ENCODE peak calls at places on chromosome 12, in six cellular contexts. Y, D, B, U, V and N are unnamed samples. For H3K36me3, the result is how much of the 10 kb centered on the place peaks cover.

GRCh38 chr12:69601962-69602685 is 8.6 kb downstream of the LRRC10 start:
- DNase-seq in Y (no peak), D (no peak), B (no peak), U (no peak), V (no peak), N (no peak)

GRCh38 chr12:68611094-68611818 is 557 bp downstream of the RAP1B start:
- DNase-seq in Y (peak), D (peak), B (peak), U (peak), V (peak), N (peak)

GRCh38 chr12:54426690-54427089 is 7.6 kb upstream of the ITGA5 start:
- DNase-seq in Y (no peak), D (no peak), B (no peak), U (no peak), V (no peak), N (no peak)

GRCh38 chr12:108307006-108307405 is 32.1 kb downstream of the CMKLR1 start:
- DNase-seq in Y (no peak), D (no peak), B (no peak), U (no peak), V (no peak), N (peak)

GRCh38 chr12:113111247-113111646 is 24.3 kb downstream of the RASAL1 start:
- DNase-seq in Y (no peak), D (no peak), B (no peak), U (no peak), V (no peak), N (no peak)

GRCh38 chr12:57240069-57240921 is 10.7 kb downstream of the STAC3 start:
- DNase-seq in Y (no peak), D (peak), B (peak), U (peak), V (peak), N (peak)

GRCh38 chr12:74538491-74539258 is 1.0 kb downstream of the ATXN7L3B start:
- DNase-seq in Y (peak), D (no peak), B (no peak), U (peak), V (peak), N (peak)

GRCh38 chr12:76266797-76267196 is 81.4 kb downstream of the BBS10 start:
- DNase-seq in Y (peak), D (no peak), B (peak), U (no peak), V (no peak), N (peak)

GRCh38 chr12:124684971-124685688 is 117.7 kb upstream of the NCOR2 start:
- DNase-seq in Y (peak), D (no peak), B (peak), U (no peak), V (no peak), N (peak)

GRCh38 chr12:47277972-47278448 is 198.3 kb upstream of the AMIGO2 start:
- DNase-seq in Y (no peak), D (no peak), B (no peak), U (no peak), V (no peak), N (peak)

GRCh38 chr12:67410246-67410645 is 141.1 kb downstream of the CAND1 start:
- DNase-seq in Y (no peak), D (no peak), B (no peak), U (no peak), V (no peak), N (no peak)

GRCh38 chr12:79058342-79058741 is 193.8 kb downstream of the SYT1 start:
- DNase-seq in Y (no peak), D (no peak), B (no peak), U (no peak), V (no peak), N (no peak)

GRCh38 chr12:45670339-45671065 is 59.0 kb upstream of the ARID2 start:
- DNase-seq in Y (no peak), D (no peak), B (no peak), U (no peak), V (no peak), N (no peak)

GRCh38 chr12:3281588-3282150 is 204.5 kb downstream of the TSPAN9 start:
- DNase-seq in Y (no peak), D (no peak), B (no peak), U (no peak), V (no peak), N (no peak)

GRCh38 chr12:69555461-69555860 is 29.8 kb upstream of the CCT2 start:
- DNase-seq in Y (no peak), D (no peak), B (no peak), U (no peak), V (no peak), N (peak)

GRCh38 chr12:54036620-54037359 is 3.9 kb downstream of the HOXC5 start:
- DNase-seq in Y (peak), D (no peak), B (no peak), U (no peak), V (peak), N (peak)

GRCh38 chr12:106138279-106138645 is 492 bp downstream of the NUAK1 start:
- DNase-seq in Y (no peak), D (no peak), B (no peak), U (no peak), V (no peak), N (no peak)

GRCh38 chr12:93707836-93708235 is 30.7 kb downstream of the CRADD start:
- DNase-seq in Y (no peak), D (no peak), B (no peak), U (no peak), V (no peak), N (no peak)

GRCh38 chr12:132323171-132324010 is 6.0 kb downstream of the GALNT9 start:
- DNase-seq in Y (no peak), D (no peak), B (no peak), U (no peak), V (peak), N (no peak)

GRCh38 chr12:100737168-100737567 is 57.4 kb upstream of the ANO4 start:
- DNase-seq in Y (no peak), D (peak), B (no peak), U (no peak), V (no peak), N (no peak)

GRCh38 chr12:48980953-48981756 is 3.0 kb downstream of the WNT1 start:
- DNase-seq in Y (no peak), D (peak), B (no peak), U (peak), V (no peak), N (no peak)

GRCh38 chr12:96447256-96447655 is 42.1 kb upstream of the CFAP54 start:
- DNase-seq in Y (no peak), D (no peak), B (no peak), U (no peak), V (no peak), N (no peak)

GRCh38 chr12:121905746-121906145 is 12.6 kb upstream of the CFAP251 start:
- DNase-seq in Y (no peak), D (no peak), B (no peak), U (no peak), V (no peak), N (no peak)

GRCh38 chr12:124720019-124720686 is 143.5 kb downstream of the SCARB1 start:
- DNase-seq in Y (peak), D (no peak), B (peak), U (no peak), V (no peak), N (peak)

GRCh38 chr12:108284163-108284562 is 54.9 kb downstream of the CMKLR1 start:
- DNase-seq in Y (no peak), D (no peak), B (no peak), U (no peak), V (no peak), N (no peak)

GRCh38 chr12:26736563-26737486 is 96.2 kb downstream of the ITPR2 start:
- DNase-seq in Y (no peak), D (no peak), B (no peak), U (no peak), V (no peak), N (peak)

GRCh38 chr12:109910969-109911348 is 10.9 kb downstream of the TCHP start:
- DNase-seq in Y (no peak), D (peak), B (no peak), U (no peak), V (no peak), N (peak)

DNA sequence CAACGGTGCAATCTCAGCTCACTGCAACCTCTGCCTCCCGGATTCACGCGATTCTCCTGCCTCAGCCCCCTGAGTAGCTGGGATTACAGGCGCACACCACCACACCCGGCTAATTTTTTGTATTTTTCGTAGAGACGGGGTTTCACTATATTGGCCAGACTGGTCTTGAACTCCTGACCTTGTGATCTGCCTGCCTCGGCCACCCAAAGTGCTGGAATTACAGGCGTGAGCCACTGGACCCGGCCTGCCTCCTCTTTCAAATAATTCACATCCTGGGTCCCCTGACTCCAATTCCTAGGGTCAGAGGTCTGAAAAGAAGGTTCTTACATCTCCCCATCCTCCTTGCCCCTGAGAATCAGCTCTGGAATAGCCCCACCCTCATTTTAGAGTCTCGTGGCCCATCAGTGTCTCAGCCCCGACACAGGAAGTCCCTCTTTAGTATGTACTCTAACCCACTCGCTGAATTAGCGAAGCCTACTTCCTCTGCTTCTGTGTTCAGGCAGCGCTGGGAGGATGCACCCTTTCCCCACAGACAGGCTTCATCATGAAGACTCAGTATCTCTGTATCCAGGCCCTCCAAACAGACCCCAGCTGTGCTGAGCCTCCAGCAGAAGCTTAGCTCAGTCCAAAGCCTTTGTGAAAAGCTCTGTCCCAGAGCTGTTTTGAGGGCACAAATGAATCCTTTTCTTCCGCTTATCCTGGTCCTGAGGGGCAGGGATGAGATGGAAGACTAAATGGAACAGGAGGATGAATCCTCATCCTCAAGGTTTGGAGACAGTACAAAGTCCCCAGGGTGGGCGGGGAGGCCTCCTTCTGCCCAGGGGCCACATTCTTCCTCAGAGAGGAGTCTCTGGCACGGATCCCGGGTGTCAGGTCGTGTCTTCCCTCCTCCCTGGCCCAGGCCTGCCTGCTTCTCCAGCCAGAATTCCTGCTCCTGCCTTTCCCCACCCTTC is 3.5 kb downstream of the LPAR5 start:
- DNase-seq in Y (no peak), D (peak), B (no peak), U (peak), V (peak), N (peak)
- H3K4me3 ChIP-seq in Y (no peak), D (no peak), B (no peak), U (peak), V (peak), N (no peak)

DNA sequence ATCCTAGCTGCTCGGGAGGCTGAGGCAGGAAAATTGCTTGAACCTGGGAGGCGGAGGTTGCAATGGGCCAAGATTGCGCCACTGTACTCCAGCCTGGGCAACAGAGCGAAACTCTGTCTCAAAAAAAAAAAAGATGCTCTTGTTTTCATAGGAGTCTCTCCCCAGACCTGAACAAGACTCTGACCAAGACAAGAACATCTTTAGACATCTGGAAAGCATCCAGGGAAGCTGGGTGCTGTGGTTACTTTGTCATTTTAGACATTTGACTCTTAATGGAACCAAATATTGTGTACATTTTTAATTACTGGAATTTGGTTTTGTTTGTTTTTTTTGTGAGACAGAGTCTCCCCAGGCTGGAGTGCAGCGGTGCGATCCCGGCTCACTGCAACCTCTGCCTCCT is 21.1 kb upstream of the ATF1 start:
- DNase-seq in Y (no peak), D (no peak), B (no peak), U (no peak), V (no peak), N (no peak)
- H3K36me3 ChIP-seq in Y (under half), D (under half), B (under half), U (half or more), V (half or more), N (under half)

GRCh38 chr12:1628671-1629337 is at the start of gene WNT5B:
- DNase-seq in Y (no peak), D (peak), B (no peak), U (no peak), V (no peak), N (no peak)

GRCh38 chr12:1630827-1631591 is 2.0 kb downstream of the WNT5B start:
- DNase-seq in Y (no peak), D (peak), B (no peak), U (no peak), V (no peak), N (peak)

GRCh38 chr12:1630081-1630826 is 1.2 kb downstream of the WNT5B start:
- DNase-seq in Y (peak), D (peak), B (peak), U (no peak), V (peak), N (peak)

GRCh38 chr12:1632702-1633101 is 3.7 kb downstream of the WNT5B start:
- DNase-seq in Y (no peak), D (no peak), B (no peak), U (no peak), V (no peak), N (no peak)

DNA sequence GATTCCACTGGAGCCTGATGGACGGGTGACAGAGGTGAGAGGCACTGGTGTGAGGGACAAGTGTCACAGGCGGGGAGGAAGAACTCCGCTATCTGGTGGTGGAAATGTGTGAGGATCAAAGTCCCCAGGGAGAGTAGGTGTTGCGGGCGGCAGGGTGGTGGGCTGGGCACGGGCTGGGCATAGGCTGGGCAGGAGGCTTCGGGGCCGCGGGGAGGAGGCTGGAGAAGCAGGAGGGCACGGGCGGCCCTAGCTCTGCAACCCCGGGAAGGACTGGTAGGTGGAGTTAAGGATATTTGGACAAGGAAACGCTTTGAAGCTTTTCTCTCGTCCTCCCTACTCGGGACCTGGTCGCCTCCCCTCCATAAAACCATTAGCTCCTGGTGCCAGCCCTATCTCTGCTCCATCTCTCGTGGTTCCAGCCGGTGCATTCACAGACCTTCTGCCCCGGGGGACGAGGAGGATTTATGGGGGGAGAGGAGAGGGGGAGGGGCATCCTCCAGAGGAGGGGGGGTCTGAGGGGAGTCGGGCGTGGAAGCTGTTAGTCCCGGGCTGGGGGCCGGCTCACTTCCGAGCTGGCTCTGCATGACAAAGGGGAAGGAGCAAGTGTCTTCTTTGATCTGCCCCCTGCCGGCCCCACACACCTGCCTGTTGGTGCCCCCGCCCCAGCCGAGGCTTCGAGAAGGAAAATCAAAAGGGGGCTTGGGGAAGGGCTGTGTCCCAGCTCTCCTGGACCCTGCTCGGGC is 478 bp downstream of the WNT5B start:
- DNase-seq in Y (no peak), D (peak), B (no peak), U (no peak), V (no peak), N (no peak)
- H3K4me3 ChIP-seq in Y (peak), D (peak), B (peak), U (peak), V (peak), N (no peak)

DNA sequence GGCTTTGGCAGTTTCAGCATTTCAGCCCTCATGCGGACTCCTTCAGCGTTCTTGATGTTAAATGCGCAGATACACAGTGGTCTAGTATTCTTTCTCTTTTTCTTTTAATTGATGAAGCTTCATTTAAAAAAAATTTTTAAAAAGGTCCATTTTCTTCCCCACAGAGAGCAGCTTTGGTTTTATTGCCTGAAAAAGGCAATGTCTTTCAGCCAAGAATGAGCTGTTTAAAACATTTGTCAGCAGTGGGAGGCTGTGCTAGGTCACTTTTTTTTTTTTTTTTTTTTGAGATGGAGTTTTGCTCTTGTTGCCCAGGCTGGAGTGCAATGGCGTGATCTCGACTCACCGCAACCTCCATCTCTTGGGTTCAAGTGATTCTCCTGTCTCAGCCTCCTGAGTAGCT is 13.5 kb downstream of the KMT5A start:
- DNase-seq in Y (no peak), D (no peak), B (no peak), U (no peak), V (no peak), N (no peak)
- H3K36me3 ChIP-seq in Y (under half), D (under half), B (under half), U (under half), V (half or more), N (half or more)

DNA sequence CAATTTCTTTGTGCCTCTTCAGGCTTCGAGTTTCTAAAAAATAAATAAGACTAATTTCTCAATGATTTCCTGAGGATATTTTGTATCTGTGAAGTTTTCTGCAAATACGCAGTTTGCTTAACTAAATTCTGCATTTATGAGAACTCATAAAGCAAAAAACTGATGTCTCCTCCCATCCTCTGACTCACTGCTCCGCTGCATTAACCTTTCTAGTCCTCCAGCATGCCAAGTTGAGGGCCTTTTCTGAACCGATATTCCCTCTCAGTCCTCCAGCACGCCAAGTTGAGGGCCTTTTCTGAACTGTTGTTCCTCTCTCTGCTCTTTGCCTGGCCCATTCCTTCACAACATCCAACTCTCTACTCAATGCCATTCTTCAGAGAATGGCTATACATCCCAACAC is 3.2 kb downstream of the IPO8 start:
- DNase-seq in Y (peak), D (no peak), B (no peak), U (no peak), V (no peak), N (peak)
- H3K4me3 ChIP-seq in Y (no peak), D (no peak), B (no peak), U (no peak), V (no peak), N (no peak)

GRCh38 chr12:120181991-120182631 is 12.4 kb downstream of the GCN1 start:
- DNase-seq in Y (peak), D (no peak), B (peak), U (no peak), V (no peak), N (peak)
- H3K36me3 ChIP-seq in Y (under half), D (under half), B (under half), U (half or more), V (half or more), N (half or more)